ENCODE peak calls at places on chromosomes 6 and 20, in four cellular contexts. One of them, this sample, is unnamed.
A peak's percentile ranks its signal among the peaks of the same experiment; 100 is the strongest.

GRCh38 chr6:106279179-106279578 is 46.4 kb downstream of the ATG5 start:
- DNase-seq in esophagus squamous epithelium: no peak
- DNase-seq in upper lobe of left lung: no peak
- DNase-seq in kidney epithelial cell: no peak
- DNase-seq in this sample: no peak

GRCh38 chr6:45031601-45032000 is 296.5 kb upstream of the RUNX2 start:
- DNase-seq in kidney epithelial cell: no peak
- DNase-seq in upper lobe of left lung: no peak
- DNase-seq in esophagus squamous epithelium: no peak
- DNase-seq in this sample: no peak

GRCh38 chr6:143064996-143065683 is 4.5 kb downstream of the AIG1 start:
- DNase-seq in esophagus squamous epithelium: no peak
- DNase-seq in kidney epithelial cell: peak; percentile 47
- DNase-seq in upper lobe of left lung: no peak
- DNase-seq in this sample: no peak

GRCh38 chr20:33575302-33575701 is 85.4 kb downstream of the CBFA2T2 start:
- DNase-seq in kidney epithelial cell: no peak
- DNase-seq in upper lobe of left lung: no peak
- DNase-seq in esophagus squamous epithelium: no peak
- DNase-seq in this sample: no peak

GRCh38 chr6:143112084-143112768 is 51.5 kb downstream of the AIG1 start:
- DNase-seq in kidney epithelial cell: no peak
- DNase-seq in esophagus squamous epithelium: no peak
- DNase-seq in upper lobe of left lung: no peak
- DNase-seq in this sample: no peak

GRCh38 chr20:6178537-6178936 is 55.7 kb upstream of the FERMT1 start:
- DNase-seq in esophagus squamous epithelium: no peak
- DNase-seq in kidney epithelial cell: peak; percentile 26
- DNase-seq in upper lobe of left lung: no peak
- DNase-seq in this sample: no peak

GRCh38 chr20:22720206-22720605 is 135.8 kb upstream of the FOXA2 start:
- DNase-seq in esophagus squamous epithelium: no peak
- DNase-seq in upper lobe of left lung: no peak
- DNase-seq in kidney epithelial cell: no peak
- DNase-seq in this sample: no peak

GRCh38 chr6:158328446-158328845 is 16.2 kb downstream of the TULP4 start:
- DNase-seq in esophagus squamous epithelium: no peak
- DNase-seq in kidney epithelial cell: no peak
- DNase-seq in upper lobe of left lung: no peak
- DNase-seq in this sample: no peak

GRCh38 chr20:49424536-49424935 is 57.9 kb downstream of the KCNB1 start:
- DNase-seq in esophagus squamous epithelium: no peak
- DNase-seq in upper lobe of left lung: no peak
- DNase-seq in kidney epithelial cell: no peak
- DNase-seq in this sample: no peak

GRCh38 chr6:56555438-56555872 is 87.2 kb downstream of the DST start:
- DNase-seq in esophagus squamous epithelium: no peak
- DNase-seq in upper lobe of left lung: no peak
- DNase-seq in kidney epithelial cell: no peak
- DNase-seq in this sample: no peak

GRCh38 chr20:32285621-32286334 is 8.3 kb downstream of the KIF3B start:
- DNase-seq in kidney epithelial cell: no peak
- DNase-seq in esophagus squamous epithelium: no peak
- DNase-seq in upper lobe of left lung: no peak
- DNase-seq in this sample: peak; percentile 26

GRCh38 chr6:79127660-79128059 is 49.6 kb upstream of the PHIP start:
- DNase-seq in upper lobe of left lung: no peak
- DNase-seq in esophagus squamous epithelium: no peak
- DNase-seq in kidney epithelial cell: no peak
- DNase-seq in this sample: no peak

GRCh38 chr20:32636821-32637220 is 36.9 kb downstream of the C20orf203 start:
- DNase-seq in upper lobe of left lung: no peak
- DNase-seq in kidney epithelial cell: no peak
- DNase-seq in esophagus squamous epithelium: no peak
- DNase-seq in this sample: no peak

GRCh38 chr6:3385660-3386151 is 71.1 kb downstream of the SLC22A23 start:
- DNase-seq in kidney epithelial cell: no peak
- DNase-seq in esophagus squamous epithelium: no peak
- DNase-seq in upper lobe of left lung: no peak
- DNase-seq in this sample: no peak

GRCh38 chr6:168851460-168852103 is 402.1 kb downstream of the THBS2 start:
- DNase-seq in esophagus squamous epithelium: no peak
- DNase-seq in kidney epithelial cell: no peak
- DNase-seq in upper lobe of left lung: no peak
- DNase-seq in this sample: no peak
- H3K4me3 ChIP-seq in esophagus squamous epithelium: no peak overlapping the region
- H3K4me3 ChIP-seq in kidney epithelial cell: no peak overlapping the region
- H3K4me3 ChIP-seq in upper lobe of left lung: peak overlapping the region; percentile 28
- H3K4me3 ChIP-seq in this sample: peak overlapping the region; percentile 38

GRCh38 chr6:161073940-161074339 is 82.4 kb downstream of the MAP3K4 start:
- DNase-seq in kidney epithelial cell: no peak
- DNase-seq in upper lobe of left lung: no peak
- DNase-seq in esophagus squamous epithelium: no peak
- DNase-seq in this sample: no peak
- H3K36me3 ChIP-seq in kidney epithelial cell: no peaks in the 10 kb centered on the region
- H3K36me3 ChIP-seq in upper lobe of left lung: peaks cover 10% of the 10 kb centered on the region
- H3K36me3 ChIP-seq in esophagus squamous epithelium: peaks cover 79% of the 10 kb centered on the region
- H3K36me3 ChIP-seq in this sample: no peaks in the 10 kb centered on the region

DNA sequence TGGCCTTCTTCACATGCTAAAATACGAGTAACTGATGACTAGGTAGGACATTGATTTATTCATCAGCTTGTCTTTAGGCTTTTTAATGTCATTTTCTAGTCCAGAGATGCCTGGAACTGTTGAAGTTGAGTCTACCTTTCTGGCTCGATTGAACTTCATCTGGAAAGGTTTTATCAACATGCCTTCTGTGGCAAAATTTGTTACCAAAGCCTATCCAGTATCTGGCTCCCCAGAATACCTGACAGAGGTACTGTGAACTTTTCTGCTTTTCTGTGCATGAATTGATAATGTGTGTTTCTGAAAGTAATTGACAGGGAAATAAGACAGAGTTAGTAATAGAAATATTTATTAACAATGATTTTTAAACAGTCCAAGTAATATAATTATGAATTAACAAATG is 71.0 kb downstream of the PHF3 start:
- DNase-seq in kidney epithelial cell: no peak
- DNase-seq in esophagus squamous epithelium: no peak
- DNase-seq in upper lobe of left lung: no peak
- DNase-seq in this sample: no peak
- H3K4me3 ChIP-seq in kidney epithelial cell: no peak overlapping the region
- H3K4me3 ChIP-seq in esophagus squamous epithelium: no peak overlapping the region
- H3K4me3 ChIP-seq in upper lobe of left lung: no peak overlapping the region
- H3K4me3 ChIP-seq in this sample: no peak overlapping the region

GRCh38 chr20:62156254-62156556 is 12.6 kb downstream of the SS18L1 start:
- DNase-seq in upper lobe of left lung: no peak
- DNase-seq in esophagus squamous epithelium: no peak
- DNase-seq in kidney epithelial cell: no peak
- DNase-seq in this sample: no peak
- H3K36me3 ChIP-seq in upper lobe of left lung: peaks cover 25% of the 10 kb centered on the region
- H3K36me3 ChIP-seq in esophagus squamous epithelium: peaks cover 59% of the 10 kb centered on the region
- H3K36me3 ChIP-seq in kidney epithelial cell: peaks cover 1% of the 10 kb centered on the region
- H3K36me3 ChIP-seq in this sample: peaks cover 4% of the 10 kb centered on the region

GRCh38 chr6:118551063-118551672 is 3.1 kb downstream of the PLN start:
- DNase-seq in upper lobe of left lung: no peak
- DNase-seq in kidney epithelial cell: no peak
- DNase-seq in esophagus squamous epithelium: no peak
- DNase-seq in this sample: no peak

GRCh38 chr6:118553132-118553531 is 5.0 kb downstream of the PLN start:
- DNase-seq in esophagus squamous epithelium: no peak
- DNase-seq in upper lobe of left lung: no peak
- DNase-seq in kidney epithelial cell: no peak
- DNase-seq in this sample: no peak

GRCh38 chr6:118548136-118548535 is at the start of gene PLN:
- DNase-seq in esophagus squamous epithelium: no peak
- DNase-seq in upper lobe of left lung: no peak
- DNase-seq in kidney epithelial cell: no peak
- DNase-seq in this sample: no peak

GRCh38 chr6:118554698-118555097 is 6.6 kb downstream of the PLN start:
- DNase-seq in esophagus squamous epithelium: no peak
- DNase-seq in kidney epithelial cell: no peak
- DNase-seq in upper lobe of left lung: no peak
- DNase-seq in this sample: no peak

DNA sequence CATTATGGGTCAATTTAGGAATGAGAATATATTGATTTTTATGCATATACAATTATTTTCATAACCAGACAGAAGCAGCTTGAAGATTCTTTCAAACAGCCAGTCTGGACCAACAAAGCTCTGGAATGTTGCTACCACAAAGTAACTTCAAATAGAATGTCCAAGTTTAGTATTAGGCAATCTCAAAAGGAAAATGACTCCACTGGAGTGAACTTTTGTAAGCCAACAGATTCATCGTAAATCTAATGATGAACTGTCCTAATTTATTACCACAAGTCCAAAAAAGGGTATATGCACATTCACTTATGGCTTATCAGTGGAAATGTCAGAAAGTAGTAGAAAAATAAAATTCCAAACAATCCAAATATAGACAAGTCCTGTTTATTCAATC is 3.6 kb downstream of the PLN start:
- DNase-seq in esophagus squamous epithelium: no peak
- DNase-seq in upper lobe of left lung: no peak
- DNase-seq in kidney epithelial cell: no peak
- DNase-seq in this sample: peak; percentile 27
- H3K4me3 ChIP-seq in esophagus squamous epithelium: no peak overlapping the region
- H3K4me3 ChIP-seq in upper lobe of left lung: no peak overlapping the region
- H3K4me3 ChIP-seq in kidney epithelial cell: no peak overlapping the region
- H3K4me3 ChIP-seq in this sample: no peak overlapping the region

GRCh38 chr6:30206152-30206551 is 7.1 kb downstream of the TRIM26 start:
- DNase-seq in upper lobe of left lung: no peak
- DNase-seq in kidney epithelial cell: no peak
- DNase-seq in esophagus squamous epithelium: no peak
- DNase-seq in this sample: no peak
- H3K36me3 ChIP-seq in upper lobe of left lung: no peaks in the 10 kb centered on the region
- H3K36me3 ChIP-seq in kidney epithelial cell: no peaks in the 10 kb centered on the region
- H3K36me3 ChIP-seq in esophagus squamous epithelium: peaks cover 15% of the 10 kb centered on the region
- H3K36me3 ChIP-seq in this sample: no peaks in the 10 kb centered on the region

DNA sequence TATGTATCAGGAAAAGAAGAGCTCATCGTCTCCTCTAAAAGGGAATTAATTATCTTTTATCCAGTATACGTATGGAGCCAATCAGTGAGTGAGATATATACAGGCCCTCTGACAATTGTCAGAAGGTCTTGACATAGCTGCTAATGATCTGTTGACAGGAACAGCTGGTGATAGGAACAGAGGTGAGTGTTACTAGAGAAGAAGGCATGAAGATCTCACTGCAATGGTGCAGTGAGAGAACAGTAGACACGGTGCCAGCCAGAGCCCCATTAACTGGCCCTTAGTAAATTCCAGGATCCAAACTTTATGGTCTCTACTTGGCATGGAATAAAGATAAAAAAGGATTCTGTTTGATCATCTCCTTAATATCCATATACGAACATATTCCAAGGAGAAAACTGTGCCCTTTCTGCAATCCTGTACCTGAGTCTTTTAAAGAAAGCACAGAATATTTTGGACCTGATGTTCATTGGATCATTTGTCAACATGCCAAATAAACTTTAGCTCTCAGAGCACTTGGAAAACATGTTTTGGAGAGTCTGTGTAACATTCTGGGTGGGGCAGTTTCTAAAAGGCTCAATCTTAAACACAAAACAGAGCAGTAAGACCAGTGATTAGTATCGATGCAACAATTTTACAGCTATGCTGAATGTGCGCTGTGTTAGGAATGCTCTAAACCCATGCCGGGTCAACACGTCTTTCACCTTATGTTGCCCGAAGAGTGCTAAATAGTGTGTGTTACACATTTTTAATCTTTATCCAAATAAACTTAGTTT is 135.8 kb upstream of the CITED2 start:
- DNase-seq in kidney epithelial cell: no peak
- DNase-seq in upper lobe of left lung: no peak
- DNase-seq in esophagus squamous epithelium: no peak
- DNase-seq in this sample: no peak
- H3K4me3 ChIP-seq in kidney epithelial cell: no peak overlapping the region
- H3K4me3 ChIP-seq in upper lobe of left lung: no peak overlapping the region
- H3K4me3 ChIP-seq in esophagus squamous epithelium: no peak overlapping the region
- H3K4me3 ChIP-seq in this sample: no peak overlapping the region

GRCh38 chr6:137839076-137839475 is 28.0 kb upstream of the TNFAIP3 start:
- DNase-seq in kidney epithelial cell: no peak
- DNase-seq in upper lobe of left lung: no peak
- DNase-seq in esophagus squamous epithelium: no peak
- DNase-seq in this sample: no peak
- H3K36me3 ChIP-seq in kidney epithelial cell: no peaks in the 10 kb centered on the region
- H3K36me3 ChIP-seq in upper lobe of left lung: no peaks in the 10 kb centered on the region
- H3K36me3 ChIP-seq in esophagus squamous epithelium: no peaks in the 10 kb centered on the region
- H3K36me3 ChIP-seq in this sample: no peaks in the 10 kb centered on the region

GRCh38 chr6:131948692-131949614 is 2.2 kb downstream of the CCN2 start:
- DNase-seq in esophagus squamous epithelium: no peak
- DNase-seq in upper lobe of left lung: no peak
- DNase-seq in kidney epithelial cell: peak; percentile 18
- DNase-seq in this sample: peak; percentile 65
- H3K4me3 ChIP-seq in esophagus squamous epithelium: peak overlapping the region; percentile 49
- H3K4me3 ChIP-seq in upper lobe of left lung: peak overlapping the region; percentile 70
- H3K4me3 ChIP-seq in kidney epithelial cell: peak overlapping the region; percentile 57
- H3K4me3 ChIP-seq in this sample: peak overlapping the region; percentile 60

This sample was measured in BJ.